ENCODE peak calls at places on chromosomes 3 and 15, in nine cellular contexts. L is substantia nigra; C is breast epithelium; F is cardiac muscle cell; Q is stimulated activated CD4-positive, alpha-beta T cell treated with anti-CD3 and anti-CD28 coated beads, Interleukin-1b, Interleukin-23, amount 100 ng/mL, for 4 hours; A is A549; M is posterior cingulate gyrus; R is fibroblast of the aortic adventitia; H is T-helper 22 cell. S is an unnamed sample.

GRCh38 chr3:146065573-146066006 is 95.4 kb downstream of the PLOD2 start:
- DNase-seq in M (no peak), R (peak; percentile 90), H (no peak), C (no peak), F (peak; percentile 82), L (no peak), A (no peak), Q (no peak), S (no peak)

GRCh38 chr3:108512671-108513070 is 2.3 kb upstream of the MYH15 start:
- DNase-seq in F (no peak), L (no peak), R (no peak), Q (no peak), M (peak; percentile 32), C (no peak), A (no peak), H (no peak), S (no peak)

GRCh38 chr3:129015388-129016105 is 14.4 kb downstream of the EFCC1 start:
- DNase-seq in A (no peak), Q (peak; percentile 15), C (no peak), M (no peak), H (peak; percentile 20), R (no peak), L (no peak), F (peak; percentile 36), S (no peak)

GRCh38 chr3:29642393-29643033 is 361.6 kb downstream of the RBMS3 start:
- DNase-seq in L (no peak), F (peak; percentile 64), M (no peak), A (no peak), H (no peak), C (no peak), Q (no peak), R (peak; percentile 73), S (no peak)

GRCh38 chr15:38626443-38627050 is 61.9 kb upstream of the RASGRP1 start:
- DNase-seq in H (no peak), M (no peak), R (no peak), Q (no peak), A (no peak), F (no peak), L (no peak), C (no peak), S (no peak)

GRCh38 chr3:126490619-126491018 is 14.9 kb upstream of the ZXDC start:
- DNase-seq in M (no peak), R (no peak), L (no peak), A (no peak), Q (no peak), C (no peak), F (no peak), H (no peak), S (peak; percentile 67)

GRCh38 chr15:88974392-88974791 is 61.2 kb upstream of the MFGE8 start:
- DNase-seq in L (no peak), C (no peak), F (peak; percentile 91), H (no peak), R (peak; percentile 75), Q (no peak), A (no peak), M (no peak), S (no peak)

GRCh38 chr3:59388555-59389280 is 338.9 kb upstream of the CFAP20DC start:
- DNase-seq in R (no peak), L (no peak), Q (no peak), F (no peak), A (no peak), M (no peak), H (no peak), C (no peak), S (no peak)

GRCh38 chr3:194640829-194641228 is 7.6 kb upstream of the TMEM44 start:
- DNase-seq in M (no peak), C (no peak), H (no peak), F (peak; percentile 59), Q (peak; percentile 12), A (no peak), L (no peak), R (peak; percentile 17), S (peak; percentile 79)

GRCh38 chr3:52175416-52176187 is 21.4 kb upstream of the POC1A start:
- DNase-seq in L (no peak), R (no peak), C (no peak), Q (no peak), A (no peak), M (no peak), F (no peak), H (no peak), S (no peak)

GRCh38 chr3:13263770-13264467 is 156.2 kb downstream of the NUP210 start:
- DNase-seq in A (no peak), Q (no peak), H (no peak), C (no peak), R (no peak), F (no peak), M (no peak), L (no peak), S (no peak)

GRCh38 chr3:154050216-154050615 is 71.0 kb upstream of the ARHGEF26 start:
- DNase-seq in Q (no peak), L (no peak), A (no peak), R (peak; percentile 22), H (no peak), F (no peak), M (no peak), C (no peak), S (no peak)

GRCh38 chr3:49415931-49416601 is 3.8 kb downstream of the TCTA start:
- DNase-seq in F (no peak), H (peak; percentile 71), R (no peak), M (no peak), L (no peak), A (no peak), C (no peak), Q (peak; percentile 39), S (no peak)

GRCh38 chr3:183161552-183162345 is 785 bp downstream of the LAMP3 start:
- DNase-seq in L (no peak), H (no peak), A (no peak), C (no peak), M (no peak), R (peak; percentile 30), Q (no peak), F (peak; percentile 22), S (peak; percentile 88)

GRCh38 chr3:63279000-63279366 is 875 bp downstream of the SYNPR start:
- DNase-seq in R (peak; percentile 1), M (peak; percentile 25), L (no peak), F (no peak), C (no peak), H (no peak), A (no peak), Q (no peak), S (peak; percentile 70)

GRCh38 chr15:66765478-66766281 is 63.6 kb downstream of the SMAD6 start:
- DNase-seq in Q (no peak), A (peak; percentile 95), H (no peak), C (peak; percentile 72), F (peak; percentile 46), L (no peak), M (no peak), R (peak; percentile 43), S (no peak)

GRCh38 chr3:136659253-136659652 is 92.9 kb downstream of the STAG1 start:
- DNase-seq in R (peak; percentile 77), A (no peak), F (peak; percentile 78), H (no peak), Q (no peak), L (peak; percentile 6), M (peak; percentile 49), C (no peak), S (peak; percentile 50)

GRCh38 chr15:74343127-74343796 is 24.2 kb downstream of the CYP11A1 start:
- DNase-seq in Q (no peak), M (no peak), H (no peak), A (no peak), L (no peak), R (no peak), C (no peak), F (no peak), S (no peak)

GRCh38 chr3:142613491-142613890 is 17.3 kb downstream of the PLS1 start:
- DNase-seq in M (no peak), R (no peak), H (no peak), L (no peak), A (peak; percentile 33), C (no peak), F (no peak), Q (no peak), S (no peak)

GRCh38 chr3:110307065-110307809 is 764.4 kb upstream of the NECTIN3 start:
- DNase-seq in Q (no peak), R (peak; percentile 1), L (no peak), A (no peak), M (no peak), H (no peak), F (no peak), C (no peak), S (no peak)

GRCh38 chr3:164539215-164539614 is 539.1 kb downstream of the SI start:
- DNase-seq in F (no peak), A (no peak), Q (no peak), R (no peak), M (no peak), L (no peak), H (no peak), C (no peak), S (no peak)

GRCh38 chr15:83698294-83698693 is 44.4 kb downstream of the ADAMTSL3 start:
- DNase-seq in L (no peak), C (peak; percentile 54), F (peak; percentile 48), R (peak; percentile 30), M (no peak), Q (no peak), H (no peak), A (peak; percentile 47), S (no peak)

GRCh38 chr3:54621181-54621580 is 306.7 kb downstream of the LRTM1 start:
- DNase-seq in R (no peak), M (no peak), L (no peak), H (no peak), A (no peak), F (no peak), Q (no peak), C (no peak), S (no peak)

GRCh38 chr3:51471775-51472652 is 27.8 kb downstream of the DCAF1 start:
- DNase-seq in Q (no peak), M (no peak), R (no peak), H (no peak), F (peak; percentile 35), A (no peak), C (no peak), L (no peak), S (no peak)

GRCh38 chr3:96961576-96961975 is 147.2 kb downstream of the EPHA6 start:
- DNase-seq in H (no peak), F (no peak), Q (no peak), A (no peak), L (no peak), R (no peak), M (no peak), C (no peak), S (no peak)

GRCh38 chr3:102206506-102207145 is 228.2 kb upstream of the ZPLD1 start:
- DNase-seq in L (no peak), H (no peak), Q (no peak), M (no peak), F (peak; percentile 86), R (peak; percentile 89), A (no peak), C (no peak), S (no peak)

S was measured in endodermal cell.